ENCODE peak calls at places on chromosomes 16 and 17, in four cellular contexts. G is HepG2, F is A549, Z is K562. K is an unnamed sample.

GRCh38 chr17:47358652-47359051 is 34.9 kb downstream of the EFCAB13 start:
- DNase-seq in G (no peak), F (no peak), Z (no peak), K (no peak)

GRCh38 chr16:12155235-12155634 is 178.7 kb downstream of the SNX29 start:
- DNase-seq in G (no peak), F (no peak), Z (no peak), K (no peak)

GRCh38 chr16:55730115-55730514 is 74.3 kb downstream of the SLC6A2 start:
- DNase-seq in G (no peak), F (no peak), Z (no peak), K (no peak)

GRCh38 chr17:7001562-7001961 is 5.7 kb downstream of the ALOX12 start:
- DNase-seq in G (no peak), F (no peak), Z (peak), K (peak)

GRCh38 chr17:43372273-43372911 is 26.4 kb upstream of the ARL4D start:
- DNase-seq in G (no peak), F (no peak), Z (no peak), K (no peak)

GRCh38 chr17:82814834-82815233 is 25.0 kb downstream of the ZNF750 start:
- DNase-seq in G (no peak), F (no peak), Z (no peak), K (no peak)

GRCh38 chr16:47848481-47849109 is 307.2 kb downstream of the ABCC12 start:
- DNase-seq in G (no peak), F (no peak), Z (no peak), K (no peak)

GRCh38 chr17:41392278-41392677 is 5.1 kb downstream of the KRT31 start:
- DNase-seq in G (no peak), F (no peak), Z (no peak), K (no peak)

GRCh38 chr17:8158267-8159031 is 4.3 kb downstream of the VAMP2 start:
- DNase-seq in G (peak), F (peak), Z (peak), K (peak)

GRCh38 chr16:67163164-67163902 is 1.2 kb upstream of the HSF4 start:
- DNase-seq in G (no peak), F (no peak), Z (no peak), K (peak)

GRCh38 chr16:88770459-88771293 is 14.3 kb downstream of the PIEZO1 start:
- DNase-seq in G (peak), F (no peak), Z (peak), K (peak)

GRCh38 chr17:50052822-50053653 is 2.9 kb upstream of the ITGA3 start:
- DNase-seq in G (peak), F (no peak), Z (no peak), K (no peak)

GRCh38 chr17:13939222-13939621 is 130.1 kb upstream of the COX10 start:
- DNase-seq in G (no peak), F (no peak), Z (no peak), K (peak)

GRCh38 chr17:70072900-70073299 is 2.1 kb upstream of the KCNJ16 start:
- DNase-seq in G (no peak), F (no peak), Z (no peak), K (no peak)

DNA sequence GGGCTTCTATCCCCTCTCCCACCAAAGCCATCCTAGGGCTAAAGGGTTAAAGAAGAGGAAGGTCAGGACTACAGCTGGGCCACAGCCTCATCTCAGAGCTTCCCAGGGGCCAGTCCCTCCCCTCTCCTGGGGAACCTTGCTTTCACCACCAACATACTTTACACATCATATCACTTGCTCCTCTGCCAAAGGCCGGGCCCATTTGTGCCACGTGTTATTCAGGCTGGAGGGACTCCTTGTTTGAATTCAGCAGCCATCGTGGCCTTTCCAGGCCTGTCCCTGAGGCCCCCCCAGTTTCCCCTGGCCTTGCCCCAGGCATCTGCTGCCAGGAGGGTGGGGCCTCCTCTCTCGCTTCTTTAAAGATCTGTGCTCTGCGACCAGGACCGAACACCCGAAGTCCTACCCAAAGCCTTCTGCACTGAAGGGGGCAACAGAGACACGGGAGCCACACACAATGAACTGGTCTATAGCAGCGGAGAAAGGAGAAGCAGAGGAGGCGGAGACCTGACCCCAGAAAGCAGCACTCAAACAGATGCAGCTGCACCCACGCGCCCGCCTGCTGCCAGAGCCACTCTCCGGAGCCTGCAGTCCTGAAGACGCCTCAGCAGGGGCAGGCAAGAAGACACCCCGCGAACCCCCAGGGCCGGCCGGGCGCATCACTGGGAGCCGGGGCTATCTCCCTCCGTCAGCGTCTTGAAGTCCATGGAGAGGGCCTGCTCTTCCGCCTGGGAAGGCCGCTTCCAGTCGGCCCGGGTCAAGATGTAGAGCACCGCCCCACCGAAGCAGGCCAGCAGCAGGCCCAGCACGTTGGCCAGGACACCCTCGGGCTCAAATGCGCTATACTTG is 12.1 kb downstream of the CYB561 start:
- DNase-seq in G (no peak), F (no peak), Z (no peak), K (no peak)
- TF ChIP-seq HMGXB4 in G (no peak), F (no peak), Z (no peak), K (no peak)

DNA sequence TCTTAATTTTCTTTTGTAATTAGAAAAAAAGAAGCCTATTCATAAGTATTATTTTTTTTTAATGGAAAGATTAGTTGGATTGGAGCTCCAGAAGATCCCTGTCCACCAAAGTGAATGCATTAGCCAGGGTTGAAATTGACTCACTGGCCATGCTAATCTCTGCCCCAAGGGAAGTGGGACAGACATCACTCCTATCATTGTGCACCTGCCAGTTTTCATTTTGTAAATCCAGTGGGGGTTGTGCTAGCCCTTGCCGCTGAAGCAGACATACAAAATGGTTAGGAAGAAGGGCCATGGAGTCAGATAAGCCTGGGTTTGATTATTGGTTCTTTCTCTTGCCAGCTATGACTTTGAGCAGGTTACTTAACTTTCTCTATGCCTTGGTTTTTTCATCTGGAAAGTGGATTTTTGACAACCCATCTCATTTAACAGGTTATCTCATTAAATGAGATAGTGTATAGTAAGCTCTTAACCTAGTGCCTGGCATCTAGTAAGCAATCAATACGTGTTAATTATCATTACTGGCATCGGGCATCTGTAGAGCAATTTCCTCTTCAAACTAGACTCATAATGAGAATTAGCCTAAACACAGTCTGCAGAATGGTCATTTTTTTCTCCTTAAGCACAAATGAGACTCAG is 216.9 kb downstream of the IRX3 start:
- DNase-seq in G (no peak), F (no peak), Z (no peak), K (no peak)
- TF ChIP-seq CTCF in G (no peak), F (no peak), Z (no peak), K (no peak)

GRCh38 chr17:60077226-60077625 is 1.5 kb downstream of the HEATR6 start:
- DNase-seq in G (no peak), F (no peak), Z (no peak), K (no peak)

GRCh38 chr17:60075981-60076380 is 2.7 kb downstream of the HEATR6 start:
- DNase-seq in G (no peak), F (no peak), Z (no peak), K (no peak)

GRCh38 chr17:60073063-60073462 is 5.7 kb downstream of the HEATR6 start:
- DNase-seq in G (no peak), F (no peak), Z (no peak), K (no peak)

GRCh38 chr17:60076811-60077210 is 1.9 kb downstream of the HEATR6 start:
- DNase-seq in G (no peak), F (no peak), Z (no peak), K (no peak)

DNA sequence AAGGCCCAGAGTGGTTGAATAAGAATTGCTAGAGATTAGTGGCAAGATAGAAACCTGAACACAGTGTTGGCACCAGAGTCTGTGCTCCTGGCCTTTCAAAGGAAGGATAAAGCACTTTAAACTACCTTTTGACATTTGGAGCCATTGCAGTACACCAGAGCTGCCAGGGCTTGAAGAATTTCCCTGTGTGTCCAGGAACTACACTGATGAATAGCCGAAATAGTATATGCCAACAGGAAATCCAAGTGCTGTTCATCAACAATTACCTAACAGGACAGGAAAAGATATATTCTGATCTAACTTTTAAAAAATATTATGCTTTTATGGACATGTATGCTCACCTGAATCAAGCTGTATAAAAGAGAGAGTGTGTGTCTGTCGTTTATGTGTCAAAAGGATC is 5.1 kb downstream of the HEATR6 start:
- DNase-seq in G (no peak), F (no peak), Z (no peak), K (no peak)
- TF ChIP-seq HMGXB4 in G (no peak), F (no peak), Z (no peak), K (no peak)

GRCh38 chr16:5505093-5505887 is 407.7 kb upstream of the EEF2KMT start:
- DNase-seq in G (no peak), F (no peak), Z (no peak), K (no peak)

GRCh38 chr16:5504028-5504758 is 406.6 kb upstream of the EEF2KMT start:
- DNase-seq in G (no peak), F (no peak), Z (no peak), K (no peak)

GRCh38 chr16:5502944-5503343 is 405.3 kb upstream of the EEF2KMT start:
- DNase-seq in G (no peak), F (no peak), Z (no peak), K (no peak)

GRCh38 chr16:5500526-5500925 is 402.9 kb upstream of the EEF2KMT start:
- DNase-seq in G (no peak), F (no peak), Z (no peak), K (no peak)

DNA sequence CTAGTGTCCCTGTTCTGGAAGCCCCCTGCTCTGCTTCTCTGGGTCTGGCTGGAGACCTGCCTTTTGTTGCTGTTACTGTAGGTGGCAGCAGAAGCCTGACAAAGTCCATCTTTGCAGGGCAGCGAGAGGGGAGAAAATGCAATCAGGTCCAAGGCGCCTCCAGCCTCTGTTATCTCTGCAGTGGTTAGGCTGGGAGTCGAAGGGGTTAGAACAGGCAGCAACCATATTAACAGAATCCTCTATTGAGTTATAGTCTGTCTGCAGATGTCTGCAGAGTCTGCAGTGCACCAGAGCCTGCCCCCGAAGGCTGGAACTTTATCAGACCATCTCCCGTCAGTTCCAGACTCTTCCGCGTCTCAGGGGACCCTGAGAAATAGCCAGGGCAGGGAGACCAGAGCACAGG is 404.9 kb upstream of the EEF2KMT start:
- DNase-seq in G (peak), F (peak), Z (peak), K (peak)
- TF ChIP-seq CTCF in G (peak), F (peak), Z (peak), K (peak)